ENCODE peak calls at places on chromosomes 4 and X, in nine cellular contexts. Z is CD4-positive, CD25-positive, alpha-beta regulatory T cell; V is Peyer's patch; Q is body of pancreas; X is left lung; S is upper lobe of left lung; B is right lobe of liver; O is A549; A is psoas muscle. D is an unnamed sample.

GRCh38 chr4:85081196-85081595 is 114.7 kb upstream of the WDFY3 start:
- DNase-seq in Z (no peak), V (no peak), Q (no peak), X (no peak), S (no peak), B (no peak), O (no peak), A (no peak), D (no peak)

GRCh38 chr4:168437192-168437938 is 42.9 kb downstream of the DDX60L start:
- DNase-seq in Z (no peak), V (no peak), Q (no peak), X (no peak), S (no peak), B (no peak), O (no peak), A (no peak), D (no peak)

GRCh38 chr4:98663226-98664006 is 5.0 kb upstream of the TSPAN5 start:
- DNase-seq in Z (peak), V (no peak), Q (no peak), X (no peak), S (no peak), B (no peak), O (no peak), A (no peak), D (peak)

GRCh38 chr4:93878566-93878965 is 50.0 kb downstream of the ATOH1 start:
- DNase-seq in Z (no peak), V (no peak), Q (no peak), X (no peak), S (no peak), B (no peak), O (no peak), A (no peak), D (no peak)

GRCh38 chrX:20265726-20266681 is 705 bp downstream of the RPS6KA3 start:
- DNase-seq in Z (peak), V (peak), Q (peak), X (peak), S (peak), B (peak), O (peak), A (peak), D (peak)

GRCh38 chr4:3250438-3250955 is 1.5 kb downstream of the MSANTD1 start:
- DNase-seq in Z (no peak), V (no peak), Q (peak), X (peak), S (peak), B (no peak), O (no peak), A (peak), D (no peak)

GRCh38 chrX:85243761-85244410 is at the start of the genes SATL1 and ZNF711:
- DNase-seq in Z (no peak), V (peak), Q (peak), X (peak), S (peak), B (peak), O (peak), A (peak), D (peak)

GRCh38 chr4:10074767-10075105 is 41.9 kb downstream of the WDR1 start:
- DNase-seq in Z (no peak), V (no peak), Q (no peak), X (peak), S (no peak), B (peak), O (peak), A (no peak), D (no peak)

GRCh38 chrX:16807976-16808542 is 21.8 kb downstream of the TXLNG start:
- DNase-seq in Z (no peak), V (no peak), Q (no peak), X (no peak), S (no peak), B (peak), O (peak), A (no peak), D (no peak)

GRCh38 chr4:169952236-169953088 is 73.7 kb downstream of the MFAP3L start:
- DNase-seq in Z (no peak), V (no peak), Q (no peak), X (no peak), S (no peak), B (no peak), O (no peak), A (no peak), D (no peak)

GRCh38 chrX:19030805-19031204 is 46.9 kb upstream of the PHKA2 start:
- DNase-seq in Z (no peak), V (no peak), Q (no peak), X (no peak), S (no peak), B (no peak), O (peak), A (no peak), D (no peak)
- H3K27ac ChIP-seq in Z (no peak), V (no peak), Q (no peak), X (no peak), S (no peak), B (no peak), O (no peak), A (no peak), D (no peak)

GRCh38 chrX:70477734-70478075 is 33.1 kb downstream of the DLG3 start:
- DNase-seq in Z (no peak), V (no peak), Q (no peak), X (no peak), S (no peak), B (no peak), O (no peak), A (no peak), D (no peak)
- H3K27ac ChIP-seq in Z (no peak), V (peak), Q (peak), X (peak), S (no peak), B (no peak), O (peak), A (no peak), D (no peak)

GRCh38 chr4:105451346-105451745 is 22.5 kb downstream of the PPA2 start:
- DNase-seq in Z (no peak), V (no peak), Q (no peak), X (no peak), S (no peak), B (no peak), O (no peak), A (no peak), D (no peak)

GRCh38 chr4:105455998-105456397 is 17.9 kb downstream of the PPA2 start:
- DNase-seq in Z (no peak), V (no peak), Q (no peak), X (no peak), S (no peak), B (no peak), O (no peak), A (no peak), D (no peak)

GRCh38 chr4:105455182-105455581 is 18.7 kb downstream of the PPA2 start:
- DNase-seq in Z (no peak), V (no peak), Q (no peak), X (no peak), S (no peak), B (no peak), O (no peak), A (no peak), D (no peak)

GRCh38 chr4:105457997-105458396 is 15.9 kb downstream of the PPA2 start:
- DNase-seq in Z (no peak), V (no peak), Q (no peak), X (no peak), S (no peak), B (no peak), O (no peak), A (no peak), D (no peak)

GRCh38 chr4:105453550-105454201 is 20.2 kb downstream of the PPA2 start:
- DNase-seq in Z (no peak), V (no peak), Q (no peak), X (no peak), S (no peak), B (no peak), O (no peak), A (no peak), D (no peak)
- H3K27ac ChIP-seq in Z (no peak), V (no peak), Q (no peak), X (no peak), S (no peak), B (no peak), O (no peak), A (no peak), D (no peak)

GRCh38 chrX:107731831-107732502 is 43.6 kb downstream of the TSC22D3 start:
- DNase-seq in Z (no peak), V (peak), Q (peak), X (peak), S (no peak), B (peak), O (peak), A (peak), D (no peak)

GRCh38 chrX:107729558-107730297 is 45.9 kb downstream of the TSC22D3 start:
- DNase-seq in Z (no peak), V (no peak), Q (no peak), X (no peak), S (peak), B (no peak), O (no peak), A (peak), D (no peak)

GRCh38 chrX:107730991-107731766 is 44.4 kb downstream of the TSC22D3 start:
- DNase-seq in Z (no peak), V (no peak), Q (no peak), X (no peak), S (no peak), B (no peak), O (no peak), A (no peak), D (no peak)

GRCh38 chrX:107728342-107729099 is 47.1 kb downstream of the TSC22D3 start:
- DNase-seq in Z (no peak), V (no peak), Q (no peak), X (no peak), S (no peak), B (peak), O (no peak), A (peak), D (no peak)

DNA sequence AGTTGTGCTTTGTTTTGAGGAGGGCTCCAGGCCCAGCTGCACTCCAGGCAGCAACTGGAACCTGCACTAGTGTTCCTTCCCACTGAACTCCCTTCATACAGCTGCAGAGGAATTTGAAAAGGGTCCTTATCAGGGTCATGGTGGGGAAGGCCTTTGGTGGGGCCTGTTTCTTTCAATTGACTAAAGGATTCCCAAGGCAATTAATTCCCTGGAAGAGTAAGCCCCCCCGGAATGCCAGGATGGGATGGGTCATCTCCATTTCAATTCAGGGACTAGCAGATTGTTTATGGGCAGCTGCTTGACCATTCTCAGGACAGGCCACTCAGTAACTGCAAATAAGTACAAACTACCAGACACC is 45.3 kb downstream of the TSC22D3 start:
- DNase-seq in Z (no peak), V (no peak), Q (no peak), X (no peak), S (no peak), B (no peak), O (no peak), A (peak), D (no peak)
- H3K27ac ChIP-seq in Z (no peak), V (no peak), Q (peak), X (no peak), S (no peak), B (peak), O (peak), A (peak), D (no peak)

DNA sequence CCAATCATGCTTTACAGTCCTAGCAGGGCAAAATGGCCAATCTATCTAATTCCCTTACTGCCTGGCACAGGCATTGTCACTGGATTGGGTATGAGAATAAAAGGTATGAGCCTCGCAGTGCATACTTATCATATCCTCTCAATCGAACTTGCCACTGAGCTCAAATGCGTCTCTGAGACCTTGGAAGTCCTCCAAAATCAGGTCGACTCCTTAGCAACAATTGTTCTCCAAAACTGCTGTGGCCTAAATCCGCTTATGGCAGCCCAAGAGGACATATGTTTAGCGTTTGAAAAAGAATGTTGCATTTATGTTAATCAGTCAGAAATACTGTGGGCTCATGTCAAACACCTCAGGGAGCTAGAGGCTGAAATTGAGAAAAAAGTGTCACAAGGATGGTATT is 69.7 kb downstream of the SPIN4 start:
- DNase-seq in Z (no peak), V (no peak), Q (no peak), X (no peak), S (no peak), B (no peak), O (no peak), A (no peak), D (no peak)
- H3K27ac ChIP-seq in Z (no peak), V (no peak), Q (no peak), X (no peak), S (no peak), B (no peak), O (no peak), A (no peak), D (no peak)

GRCh38 chr4:19025031-19025430 is 1003.5 kb upstream of the LCORL start:
- DNase-seq in Z (no peak), V (no peak), Q (no peak), X (no peak), S (no peak), B (no peak), O (no peak), A (no peak), D (no peak)

GRCh38 chr4:19024047-19024446 is 1002.5 kb upstream of the LCORL start:
- DNase-seq in Z (no peak), V (no peak), Q (no peak), X (no peak), S (no peak), B (no peak), O (no peak), A (no peak), D (no peak)

GRCh38 chr4:19030536-19030935 is 1009.0 kb upstream of the LCORL start:
- DNase-seq in Z (no peak), V (no peak), Q (no peak), X (no peak), S (no peak), B (no peak), O (no peak), A (no peak), D (no peak)

GRCh38 chr4:19030048-19030447 is 1008.5 kb upstream of the LCORL start:
- DNase-seq in Z (no peak), V (no peak), Q (no peak), X (no peak), S (no peak), B (no peak), O (no peak), A (no peak), D (no peak)

GRCh38 chr4:19026281-19026680 is 1004.7 kb upstream of the LCORL start:
- DNase-seq in Z (no peak), V (no peak), Q (peak), X (no peak), S (no peak), B (no peak), O (no peak), A (no peak), D (no peak)
- H3K27ac ChIP-seq in Z (no peak), V (no peak), Q (peak), X (no peak), S (no peak), B (no peak), O (no peak), A (no peak), D (no peak)

GRCh38 chr4:184343400-184344177 is 125.9 kb upstream of the ENPP6 start:
- DNase-seq in Z (peak), V (peak), Q (peak), X (no peak), S (peak), B (peak), O (peak), A (peak), D (peak)
- H3K27ac ChIP-seq in Z (no peak), V (peak), Q (peak), X (peak), S (peak), B (peak), O (peak), A (peak), D (no peak)

GRCh38 chr4:113969935-113970334 is 9.5 kb downstream of the ARSJ start:
- DNase-seq in Z (no peak), V (no peak), Q (no peak), X (no peak), S (no peak), B (no peak), O (no peak), A (no peak), D (no peak)
- H3K27ac ChIP-seq in Z (no peak), V (no peak), Q (no peak), X (no peak), S (no peak), B (no peak), O (no peak), A (no peak), D (no peak)

DNA sequence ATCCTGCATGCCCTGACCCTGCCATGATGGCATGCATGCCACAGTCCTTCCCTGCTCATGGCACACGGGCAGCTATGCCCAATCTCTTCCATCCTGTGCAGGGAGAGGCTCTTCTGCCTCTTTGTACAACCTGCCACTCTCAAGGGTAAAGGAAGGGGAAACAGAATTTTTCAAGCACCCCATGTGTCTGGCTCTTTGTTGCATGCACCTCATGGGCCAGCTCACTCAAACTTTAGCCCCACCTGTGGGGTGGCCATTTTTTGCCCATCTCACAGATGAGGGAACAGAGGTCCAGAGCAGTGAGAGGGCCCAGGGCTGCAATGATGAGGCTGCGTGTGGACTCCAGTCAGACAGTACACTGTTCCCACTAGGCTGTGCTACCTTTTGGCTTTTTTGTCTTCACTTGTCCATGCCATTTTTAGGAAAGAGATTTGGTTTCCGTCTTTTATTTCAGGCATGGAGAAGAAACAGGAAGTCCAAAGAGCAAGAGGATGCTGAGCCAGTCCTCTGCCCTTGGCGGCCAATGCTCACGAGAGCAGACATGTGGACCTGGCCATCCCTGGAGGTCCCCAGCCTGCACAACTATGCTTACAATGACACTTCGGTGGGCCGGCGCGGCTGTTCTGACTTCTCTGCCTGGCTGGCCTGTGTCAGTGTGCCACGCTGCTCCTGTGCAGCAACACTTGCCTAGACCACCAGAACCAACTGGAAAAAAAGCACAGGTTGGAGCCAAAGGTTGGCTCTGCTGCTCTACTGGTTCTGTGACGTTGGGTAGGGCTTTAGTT is 45.6 kb downstream of the NSG1 start:
- DNase-seq in Z (no peak), V (no peak), Q (no peak), X (no peak), S (no peak), B (no peak), O (no peak), A (no peak), D (no peak)
- H3K27ac ChIP-seq in Z (no peak), V (no peak), Q (no peak), X (no peak), S (no peak), B (no peak), O (no peak), A (no peak), D (no peak)